ENCODE peak calls at places on chromosomes 1 and 21, in six cellular contexts. One of them, this sample, is unnamed.

GRCh38 chr1:178500091-178500770 is 3.5 kb upstream of the CLEC20A start:
- DNase-seq in HepG2: no peak
- DNase-seq in GM12878: no peak
- DNase-seq in NB4: no peak
- DNase-seq in K562: no peak
- DNase-seq in A549: peak
- DNase-seq in this sample: no peak

GRCh38 chr1:192462630-192463029 is 112.9 kb upstream of the RGS1 start:
- DNase-seq in NB4: no peak
- DNase-seq in A549: no peak
- DNase-seq in HepG2: no peak
- DNase-seq in K562: no peak
- DNase-seq in GM12878: no peak
- DNase-seq in this sample: no peak

GRCh38 chr1:225097175-225097574 is 167.7 kb downstream of the DNAH14 start:
- DNase-seq in GM12878: no peak
- DNase-seq in NB4: no peak
- DNase-seq in HepG2: no peak
- DNase-seq in A549: no peak
- DNase-seq in K562: no peak
- DNase-seq in this sample: no peak

GRCh38 chr1:96980448-96980847 is 258.9 kb downstream of the PTBP2 start:
- DNase-seq in HepG2: no peak
- DNase-seq in K562: no peak
- DNase-seq in NB4: no peak
- DNase-seq in A549: no peak
- DNase-seq in GM12878: no peak
- DNase-seq in this sample: no peak

GRCh38 chr1:104294259-104294658 is 544.6 kb downstream of the AMY1C start:
- DNase-seq in K562: no peak
- DNase-seq in HepG2: no peak
- DNase-seq in NB4: no peak
- DNase-seq in GM12878: no peak
- DNase-seq in A549: no peak
- DNase-seq in this sample: no peak

GRCh38 chr1:215358356-215358755 is 208.7 kb upstream of the KCTD3 start:
- DNase-seq in NB4: no peak
- DNase-seq in A549: no peak
- DNase-seq in K562: no peak
- DNase-seq in GM12878: no peak
- DNase-seq in HepG2: no peak
- DNase-seq in this sample: no peak

GRCh38 chr1:1144122-1144842 is 28.4 kb upstream of the C1orf159 start:
- DNase-seq in NB4: peak
- DNase-seq in GM12878: no peak
- DNase-seq in HepG2: no peak
- DNase-seq in A549: no peak
- DNase-seq in K562: no peak
- DNase-seq in this sample: no peak

GRCh38 chr1:236113324-236114032 is 28.9 kb upstream of the GPR137B start:
- DNase-seq in HepG2: no peak
- DNase-seq in A549: no peak
- DNase-seq in GM12878: no peak
- DNase-seq in NB4: no peak
- DNase-seq in K562: no peak
- DNase-seq in this sample: no peak

GRCh38 chr1:234111458-234112142 is 207.1 kb downstream of the SLC35F3 start:
- DNase-seq in HepG2: peak
- DNase-seq in K562: peak
- DNase-seq in A549: peak
- DNase-seq in NB4: no peak
- DNase-seq in GM12878: no peak
- DNase-seq in this sample: no peak

GRCh38 chr1:184825571-184825970 is 70.9 kb upstream of the EDEM3 start:
- DNase-seq in GM12878: no peak
- DNase-seq in A549: no peak
- DNase-seq in NB4: peak
- DNase-seq in K562: no peak
- DNase-seq in HepG2: no peak
- DNase-seq in this sample: no peak

GRCh38 chr1:47252369-47252768 is 20.3 kb upstream of the TAL1 start:
- DNase-seq in K562: no peak
- DNase-seq in NB4: no peak
- DNase-seq in GM12878: no peak
- DNase-seq in A549: no peak
- DNase-seq in HepG2: no peak
- DNase-seq in this sample: peak

GRCh38 chr1:29243863-29244185 is 7.5 kb downstream of the PTPRU start:
- DNase-seq in A549: no peak
- DNase-seq in GM12878: no peak
- DNase-seq in HepG2: no peak
- DNase-seq in K562: no peak
- DNase-seq in NB4: no peak
- DNase-seq in this sample: no peak

GRCh38 chr1:96703186-96703585 is 18.4 kb upstream of the PTBP2 start:
- DNase-seq in GM12878: no peak
- DNase-seq in HepG2: no peak
- DNase-seq in NB4: no peak
- DNase-seq in K562: no peak
- DNase-seq in A549: no peak
- DNase-seq in this sample: peak

GRCh38 chr21:37000381-37000780 is 6.1 kb upstream of the RIPPLY3 start:
- DNase-seq in NB4: peak
- DNase-seq in GM12878: no peak
- DNase-seq in A549: no peak
- DNase-seq in K562: no peak
- DNase-seq in HepG2: no peak
- DNase-seq in this sample: no peak

GRCh38 chr21:14270631-14271030 is 54.7 kb downstream of the RBM11 start:
- DNase-seq in GM12878: no peak
- DNase-seq in A549: no peak
- DNase-seq in HepG2: no peak
- DNase-seq in K562: no peak
- DNase-seq in NB4: no peak
- DNase-seq in this sample: no peak

GRCh38 chr1:236064674-236065508 is at the start of gene NID1:
- DNase-seq in K562: no peak
- DNase-seq in GM12878: no peak
- DNase-seq in A549: peak
- DNase-seq in HepG2: peak
- DNase-seq in NB4: no peak
- DNase-seq in this sample: peak

GRCh38 chr1:176717052-176717754 is 254.2 kb downstream of the PAPPA2 start:
- DNase-seq in GM12878: no peak
- DNase-seq in NB4: no peak
- DNase-seq in A549: no peak
- DNase-seq in K562: no peak
- DNase-seq in HepG2: no peak
- DNase-seq in this sample: no peak

GRCh38 chr21:14259669-14260458 is 43.9 kb downstream of the RBM11 start:
- DNase-seq in K562: peak
- DNase-seq in A549: peak
- DNase-seq in GM12878: no peak
- DNase-seq in NB4: peak
- DNase-seq in HepG2: peak
- DNase-seq in this sample: peak

GRCh38 chr1:245079021-245079609 is 75.7 kb upstream of the KIF26B start:
- DNase-seq in GM12878: no peak
- DNase-seq in A549: peak
- DNase-seq in K562: no peak
- DNase-seq in HepG2: peak
- DNase-seq in NB4: peak
- DNase-seq in this sample: peak

GRCh38 chr1:67590329-67590728 is 94.7 kb upstream of the GADD45A start:
- DNase-seq in NB4: peak
- DNase-seq in K562: no peak
- DNase-seq in GM12878: no peak
- DNase-seq in HepG2: no peak
- DNase-seq in A549: no peak
- DNase-seq in this sample: peak

GRCh38 chr21:42220138-42220701 is 1.3 kb downstream of the ABCG1 start:
- DNase-seq in HepG2: peak
- DNase-seq in NB4: no peak
- DNase-seq in K562: no peak
- DNase-seq in GM12878: no peak
- DNase-seq in A549: peak
- DNase-seq in this sample: peak

GRCh38 chr1:184253921-184254320 is 132.9 kb upstream of the C1orf21 start:
- DNase-seq in GM12878: no peak
- DNase-seq in NB4: no peak
- DNase-seq in K562: no peak
- DNase-seq in A549: no peak
- DNase-seq in HepG2: no peak
- DNase-seq in this sample: no peak

GRCh38 chr1:244801246-244801645 is 34.2 kb upstream of the COX20 start:
- DNase-seq in GM12878: no peak
- DNase-seq in K562: peak
- DNase-seq in A549: peak
- DNase-seq in NB4: peak
- DNase-seq in HepG2: peak
- DNase-seq in this sample: peak

GRCh38 chr1:55195523-55196233 is 19.5 kb downstream of the USP24 start:
- DNase-seq in HepG2: no peak
- DNase-seq in NB4: peak
- DNase-seq in K562: no peak
- DNase-seq in A549: no peak
- DNase-seq in GM12878: no peak
- DNase-seq in this sample: no peak

GRCh38 chr1:7902478-7903084 is 38.1 kb downstream of the TNFRSF9 start:
- DNase-seq in K562: peak
- DNase-seq in HepG2: peak
- DNase-seq in GM12878: no peak
- DNase-seq in NB4: peak
- DNase-seq in A549: peak
- DNase-seq in this sample: peak
- TF ChIP-seq CTCF in K562: peak
- TF ChIP-seq CTCF in HepG2: peak
- TF ChIP-seq CTCF in GM12878: peak
- TF ChIP-seq CTCF in NB4: peak
- TF ChIP-seq CTCF in A549: peak
- TF ChIP-seq CTCF in this sample: peak

GRCh38 chr1:5709461-5709860 is 282.8 kb downstream of the NPHP4 start:
- DNase-seq in A549: no peak
- DNase-seq in K562: no peak
- DNase-seq in NB4: no peak
- DNase-seq in GM12878: no peak
- DNase-seq in HepG2: no peak
- DNase-seq in this sample: no peak
- TF ChIP-seq MAX in A549: no peak
- TF ChIP-seq MAX in K562: no peak
- TF ChIP-seq MAX in NB4: no peak
- TF ChIP-seq MAX in GM12878: no peak
- TF ChIP-seq MAX in HepG2: no peak
- TF ChIP-seq MAX in this sample: no peak

GRCh38 chr1:27122652-27123051 is 32.3 kb downstream of the SLC9A1 start:
- DNase-seq in HepG2: peak
- DNase-seq in A549: peak
- DNase-seq in NB4: peak
- DNase-seq in GM12878: no peak
- DNase-seq in K562: peak
- DNase-seq in this sample: peak
- TF ChIP-seq MYC in HepG2: no peak
- TF ChIP-seq MYC in A549: no peak
- TF ChIP-seq MYC in NB4: no peak
- TF ChIP-seq MYC in GM12878: no peak
- TF ChIP-seq MYC in K562: no peak
- TF ChIP-seq MYC in this sample: peak

DNA sequence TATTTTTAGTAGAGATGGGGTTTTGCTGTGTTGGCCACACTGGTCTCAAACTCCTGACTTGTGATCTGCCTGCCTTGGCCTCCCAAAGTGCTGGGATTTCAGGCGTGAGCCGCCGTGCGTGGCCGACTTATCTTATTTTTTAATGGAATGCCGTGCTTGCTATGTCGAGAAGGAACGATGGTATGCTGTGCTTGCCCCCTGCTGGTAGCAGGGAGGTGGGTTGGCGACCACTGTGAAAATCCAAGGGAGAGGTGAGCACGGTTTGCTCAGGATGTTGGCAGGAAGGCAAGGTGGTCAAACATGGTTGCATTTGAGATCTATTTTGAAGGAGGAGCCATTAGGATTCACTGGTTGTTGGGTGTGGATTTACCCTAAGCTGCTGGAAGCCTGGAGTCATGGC is 45.8 kb upstream of the RCC2 start:
- DNase-seq in A549: no peak
- DNase-seq in K562: peak
- DNase-seq in GM12878: no peak
- DNase-seq in HepG2: no peak
- DNase-seq in NB4: peak
- DNase-seq in this sample: no peak
- TF ChIP-seq CTCF in A549: peak
- TF ChIP-seq CTCF in K562: peak
- TF ChIP-seq CTCF in GM12878: peak
- TF ChIP-seq CTCF in HepG2: peak
- TF ChIP-seq CTCF in NB4: peak
- TF ChIP-seq CTCF in this sample: peak

DNA sequence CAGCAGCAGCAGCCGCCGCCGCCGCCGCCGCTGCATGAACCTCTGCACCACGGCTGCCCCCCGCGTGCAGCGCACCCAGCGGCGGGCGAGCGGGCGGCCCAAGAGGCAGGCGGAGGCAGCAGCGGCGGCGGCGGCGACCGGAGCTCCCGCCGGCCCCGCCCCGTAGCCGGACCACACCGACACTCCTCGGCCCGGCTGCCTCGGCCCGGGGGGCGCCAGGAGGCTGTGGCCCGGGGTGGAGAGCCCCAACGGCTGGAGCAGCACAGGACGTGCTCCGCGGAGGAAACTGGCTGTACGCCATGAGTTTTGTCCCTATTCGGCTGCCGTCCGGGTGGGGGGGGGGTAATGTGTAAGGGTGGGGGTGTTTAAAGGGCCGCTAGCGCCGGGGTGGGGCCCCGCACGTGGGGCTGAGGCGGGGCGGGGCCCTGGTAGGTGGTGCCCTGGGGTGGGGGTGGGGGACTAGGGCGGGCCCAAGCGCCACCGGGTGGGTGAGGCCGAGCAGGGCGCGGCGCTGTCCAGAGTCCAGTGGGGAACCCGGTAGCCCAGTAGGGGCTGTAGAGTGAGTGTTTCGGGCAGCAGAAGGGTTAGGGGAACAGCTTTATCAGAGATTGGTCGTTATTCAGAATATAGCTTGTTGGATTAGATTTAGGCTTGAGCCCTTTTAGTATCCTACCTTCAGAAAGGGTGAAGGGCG is at the start of gene FAM78B:
- DNase-seq in K562: peak
- DNase-seq in A549: peak
- DNase-seq in HepG2: peak
- DNase-seq in GM12878: peak
- DNase-seq in NB4: no peak
- DNase-seq in this sample: peak
- TF ChIP-seq MAX in K562: no peak
- TF ChIP-seq MAX in A549: peak
- TF ChIP-seq MAX in HepG2: no peak
- TF ChIP-seq MAX in GM12878: peak
- TF ChIP-seq MAX in NB4: no peak
- TF ChIP-seq MAX in this sample: no peak